ENCODE peak calls at places on chromosome 9, in four cellular contexts. One of them, this sample, is unnamed.

GRCh38 chr9:125630436-125630835 is 76.6 kb downstream of the MAPKAP1 start:
- DNase-seq in CD8-positive, alpha-beta T cell: no peak
- DNase-seq in cardiac muscle cell: peak
- DNase-seq in upper lobe of left lung: no peak
- DNase-seq in this sample: no peak

GRCh38 chr9:82549174-82549821 is 513.6 kb downstream of the RASEF start:
- DNase-seq in CD8-positive, alpha-beta T cell: no peak
- DNase-seq in upper lobe of left lung: no peak
- DNase-seq in cardiac muscle cell: no peak
- DNase-seq in this sample: no peak

GRCh38 chr9:8703904-8704303 is 904.3 kb upstream of the DMAC1 start:
- DNase-seq in upper lobe of left lung: no peak
- DNase-seq in CD8-positive, alpha-beta T cell: no peak
- DNase-seq in cardiac muscle cell: no peak
- DNase-seq in this sample: no peak

GRCh38 chr9:91253488-91253887 is 108.2 kb downstream of the AUH start:
- DNase-seq in upper lobe of left lung: no peak
- DNase-seq in CD8-positive, alpha-beta T cell: no peak
- DNase-seq in cardiac muscle cell: no peak
- DNase-seq in this sample: no peak

GRCh38 chr9:133884907-133885744 is 107.0 kb downstream of the VAV2 start:
- DNase-seq in cardiac muscle cell: no peak
- DNase-seq in CD8-positive, alpha-beta T cell: no peak
- DNase-seq in upper lobe of left lung: no peak
- DNase-seq in this sample: no peak

GRCh38 chr9:134783699-134784039 is 96.9 kb upstream of the FCN2 start:
- DNase-seq in upper lobe of left lung: no peak
- DNase-seq in cardiac muscle cell: peak
- DNase-seq in CD8-positive, alpha-beta T cell: no peak
- DNase-seq in this sample: no peak

GRCh38 chr9:132597073-132597775 is 14.8 kb downstream of the BARHL1 start:
- DNase-seq in cardiac muscle cell: peak
- DNase-seq in upper lobe of left lung: no peak
- DNase-seq in CD8-positive, alpha-beta T cell: no peak
- DNase-seq in this sample: peak

GRCh38 chr9:33023661-33024060 is 1.4 kb upstream of the DNAJA1 start:
- DNase-seq in CD8-positive, alpha-beta T cell: no peak
- DNase-seq in cardiac muscle cell: no peak
- DNase-seq in upper lobe of left lung: no peak
- DNase-seq in this sample: no peak

GRCh38 chr9:86022687-86023266 is 76.6 kb downstream of the GOLM1 start:
- DNase-seq in cardiac muscle cell: peak
- DNase-seq in upper lobe of left lung: no peak
- DNase-seq in CD8-positive, alpha-beta T cell: peak
- DNase-seq in this sample: no peak

GRCh38 chr9:20591223-20591622 is 31.1 kb downstream of the MLLT3 start:
- DNase-seq in upper lobe of left lung: no peak
- DNase-seq in cardiac muscle cell: no peak
- DNase-seq in CD8-positive, alpha-beta T cell: no peak
- DNase-seq in this sample: peak

GRCh38 chr9:42852133-42852532 is 668.7 kb downstream of the SPATA31A6 start:
- DNase-seq in cardiac muscle cell: peak
- DNase-seq in CD8-positive, alpha-beta T cell: no peak
- DNase-seq in upper lobe of left lung: peak
- DNase-seq in this sample: peak

GRCh38 chr9:34985311-34985899 is 4.1 kb upstream of the DNAJB5 start:
- DNase-seq in cardiac muscle cell: peak
- DNase-seq in upper lobe of left lung: no peak
- DNase-seq in CD8-positive, alpha-beta T cell: peak
- DNase-seq in this sample: peak

GRCh38 chr9:114721491-114722362 is 39.7 kb upstream of the TEX48 start:
- DNase-seq in cardiac muscle cell: peak
- DNase-seq in upper lobe of left lung: no peak
- DNase-seq in CD8-positive, alpha-beta T cell: no peak
- DNase-seq in this sample: no peak

GRCh38 chr9:7028591-7028990 is 270.8 kb downstream of the KDM4C start:
- DNase-seq in CD8-positive, alpha-beta T cell: no peak
- DNase-seq in upper lobe of left lung: no peak
- DNase-seq in cardiac muscle cell: no peak
- DNase-seq in this sample: peak

GRCh38 chr9:73613092-73613701 is 461.5 kb downstream of the ANXA1 start:
- DNase-seq in cardiac muscle cell: peak
- DNase-seq in upper lobe of left lung: no peak
- DNase-seq in CD8-positive, alpha-beta T cell: no peak
- DNase-seq in this sample: peak

GRCh38 chr9:86042226-86042625 is 57.1 kb downstream of the GOLM1 start:
- DNase-seq in upper lobe of left lung: no peak
- DNase-seq in cardiac muscle cell: no peak
- DNase-seq in CD8-positive, alpha-beta T cell: peak
- DNase-seq in this sample: no peak

GRCh38 chr9:136994885-136995224 is 1.5 kb downstream of the CLIC3 start:
- DNase-seq in cardiac muscle cell: no peak
- DNase-seq in CD8-positive, alpha-beta T cell: no peak
- DNase-seq in upper lobe of left lung: peak
- DNase-seq in this sample: no peak

GRCh38 chr9:35341585-35341984 is 148.3 kb upstream of the RUSC2 start:
- DNase-seq in cardiac muscle cell: peak
- DNase-seq in upper lobe of left lung: no peak
- DNase-seq in CD8-positive, alpha-beta T cell: no peak
- DNase-seq in this sample: peak

GRCh38 chr9:13354733-13355132 is 75.2 kb upstream of the MPDZ start:
- DNase-seq in CD8-positive, alpha-beta T cell: no peak
- DNase-seq in upper lobe of left lung: no peak
- DNase-seq in cardiac muscle cell: peak
- DNase-seq in this sample: peak

GRCh38 chr9:131578778-131579504 is 33.6 kb downstream of the PRRT1B start:
- DNase-seq in cardiac muscle cell: no peak
- DNase-seq in upper lobe of left lung: peak
- DNase-seq in CD8-positive, alpha-beta T cell: peak
- DNase-seq in this sample: no peak

GRCh38 chr9:111661802-111662491 is 542 bp downstream of the GNG10 start:
- DNase-seq in upper lobe of left lung: no peak
- DNase-seq in CD8-positive, alpha-beta T cell: peak
- DNase-seq in cardiac muscle cell: peak
- DNase-seq in this sample: peak

GRCh38 chr9:125608488-125609224 is 98.4 kb downstream of the MAPKAP1 start:
- DNase-seq in CD8-positive, alpha-beta T cell: no peak
- DNase-seq in cardiac muscle cell: peak
- DNase-seq in upper lobe of left lung: no peak
- DNase-seq in this sample: peak

GRCh38 chr9:133729646-133730281 is 8.4 kb downstream of the SARDH start:
- DNase-seq in cardiac muscle cell: no peak
- DNase-seq in upper lobe of left lung: peak
- DNase-seq in CD8-positive, alpha-beta T cell: peak
- DNase-seq in this sample: no peak

GRCh38 chr9:6973762-6974161 is 216.0 kb downstream of the KDM4C start:
- DNase-seq in cardiac muscle cell: peak
- DNase-seq in CD8-positive, alpha-beta T cell: no peak
- DNase-seq in upper lobe of left lung: no peak
- DNase-seq in this sample: peak

DNA sequence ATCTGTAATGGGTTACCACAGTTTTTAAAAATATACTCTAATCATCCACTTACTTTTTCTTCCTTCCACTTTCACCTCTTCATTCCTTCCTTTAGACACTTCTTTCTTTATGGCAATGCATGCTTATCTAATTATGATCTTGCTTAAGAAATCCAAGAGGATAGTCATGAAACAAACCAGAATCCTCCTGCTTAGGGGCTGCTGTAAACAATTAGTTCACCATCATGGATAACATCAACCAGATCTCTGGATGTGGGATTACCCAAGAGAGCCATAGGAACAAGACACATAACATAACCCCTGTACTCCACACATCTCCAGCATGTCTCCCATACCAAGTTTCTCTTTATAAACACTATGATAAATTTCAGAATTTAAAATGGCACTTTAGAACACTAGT is 713.4 kb upstream of the PTPRD start:
- DNase-seq in upper lobe of left lung: no peak
- DNase-seq in cardiac muscle cell: no peak
- DNase-seq in CD8-positive, alpha-beta T cell: no peak
- DNase-seq in this sample: no peak
- H3K4me3 ChIP-seq in upper lobe of left lung: no peak
- H3K4me3 ChIP-seq in cardiac muscle cell: no peak
- H3K4me3 ChIP-seq in CD8-positive, alpha-beta T cell: no peak
- H3K4me3 ChIP-seq in this sample: no peak

GRCh38 chr9:88741335-88741734 is 206.4 kb downstream of the NXNL2 start:
- DNase-seq in cardiac muscle cell: no peak
- DNase-seq in upper lobe of left lung: no peak
- DNase-seq in CD8-positive, alpha-beta T cell: no peak
- DNase-seq in this sample: no peak
- TF ChIP-seq CTCF in cardiac muscle cell: peak
- TF ChIP-seq CTCF in upper lobe of left lung: no peak
- TF ChIP-seq CTCF in CD8-positive, alpha-beta T cell: no peak
- TF ChIP-seq CTCF in this sample: peak

DNA sequence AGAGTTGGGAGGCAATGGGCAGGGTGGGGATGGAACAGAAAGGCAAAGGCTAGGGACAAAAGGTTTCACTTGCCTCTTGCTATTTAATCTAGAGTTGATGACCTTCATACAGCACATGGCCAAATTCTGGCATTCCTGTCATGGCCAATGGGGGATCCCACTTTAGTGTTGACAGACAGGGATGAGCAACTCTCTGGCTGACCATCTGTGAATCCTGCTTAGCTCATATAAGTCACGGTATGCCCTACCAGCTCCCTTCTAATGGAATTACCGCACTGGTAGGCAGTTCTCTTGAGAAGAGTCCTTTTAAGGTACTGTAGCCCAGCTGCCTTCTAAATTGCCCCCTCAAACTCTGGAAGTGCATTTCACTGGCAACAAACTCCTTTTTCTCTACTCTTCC is 76.1 kb downstream of the MAMDC2 start:
- DNase-seq in upper lobe of left lung: no peak
- DNase-seq in cardiac muscle cell: no peak
- DNase-seq in CD8-positive, alpha-beta T cell: no peak
- DNase-seq in this sample: no peak
- H3K4me3 ChIP-seq in upper lobe of left lung: no peak
- H3K4me3 ChIP-seq in cardiac muscle cell: no peak
- H3K4me3 ChIP-seq in CD8-positive, alpha-beta T cell: no peak
- H3K4me3 ChIP-seq in this sample: no peak

GRCh38 chr9:81195206-81195605 is 494.1 kb downstream of the TLE1 start:
- DNase-seq in CD8-positive, alpha-beta T cell: no peak
- DNase-seq in upper lobe of left lung: no peak
- DNase-seq in cardiac muscle cell: no peak
- DNase-seq in this sample: no peak
- TF ChIP-seq CTCF in CD8-positive, alpha-beta T cell: no peak
- TF ChIP-seq CTCF in upper lobe of left lung: no peak
- TF ChIP-seq CTCF in cardiac muscle cell: no peak
- TF ChIP-seq CTCF in this sample: no peak

GRCh38 chr9:4147476-4148214 is 152.2 kb downstream of the GLIS3 start:
- DNase-seq in cardiac muscle cell: peak
- DNase-seq in upper lobe of left lung: no peak
- DNase-seq in CD8-positive, alpha-beta T cell: no peak
- DNase-seq in this sample: peak
- H3K4me3 ChIP-seq in cardiac muscle cell: no peak
- H3K4me3 ChIP-seq in upper lobe of left lung: no peak
- H3K4me3 ChIP-seq in CD8-positive, alpha-beta T cell: no peak
- H3K4me3 ChIP-seq in this sample: no peak

DNA sequence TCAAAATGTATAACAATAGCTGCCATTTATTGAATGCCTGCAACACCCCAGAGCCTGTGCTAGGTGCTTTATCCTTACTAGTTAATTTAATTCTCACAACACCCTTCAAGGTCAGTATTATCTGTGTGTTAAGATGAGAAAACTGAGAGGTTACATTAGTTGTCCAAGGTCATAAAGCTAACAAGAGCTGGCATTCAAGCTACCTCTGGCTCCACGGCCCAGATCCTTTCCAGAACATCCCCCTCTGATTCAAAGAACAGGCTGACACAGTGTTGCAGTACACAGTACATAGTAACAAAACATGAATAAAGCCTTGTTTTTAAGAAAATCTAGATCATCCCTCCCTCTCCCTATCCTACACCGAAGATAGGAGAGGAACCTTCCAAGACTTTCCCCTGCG is 9.4 kb upstream of the FRMPD1 start:
- DNase-seq in cardiac muscle cell: no peak
- DNase-seq in upper lobe of left lung: no peak
- DNase-seq in CD8-positive, alpha-beta T cell: no peak
- DNase-seq in this sample: no peak
- TF ChIP-seq CTCF in cardiac muscle cell: no peak
- TF ChIP-seq CTCF in upper lobe of left lung: no peak
- TF ChIP-seq CTCF in CD8-positive, alpha-beta T cell: no peak
- TF ChIP-seq CTCF in this sample: no peak

DNA sequence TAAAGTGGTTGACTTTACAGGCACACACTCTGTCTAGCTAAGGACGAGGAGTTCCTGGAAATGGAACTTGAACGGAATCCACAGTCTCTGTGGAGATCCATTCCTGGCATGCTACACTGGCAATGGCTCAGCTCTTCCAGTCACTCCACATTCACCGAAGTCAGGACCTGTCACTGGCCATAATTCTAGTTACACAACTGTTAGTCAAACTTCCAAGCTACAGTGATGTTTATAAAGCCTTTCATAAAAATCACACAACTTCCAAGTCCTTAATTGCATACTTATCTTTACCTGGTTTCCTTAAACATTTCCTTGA is 15.7 kb downstream of the CDC14B start:
- DNase-seq in upper lobe of left lung: no peak
- DNase-seq in CD8-positive, alpha-beta T cell: no peak
- DNase-seq in cardiac muscle cell: no peak
- DNase-seq in this sample: no peak
- H3K4me3 ChIP-seq in upper lobe of left lung: no peak
- H3K4me3 ChIP-seq in CD8-positive, alpha-beta T cell: no peak
- H3K4me3 ChIP-seq in cardiac muscle cell: no peak
- H3K4me3 ChIP-seq in this sample: no peak

GRCh38 chr9:78214492-78214891 is 21.4 kb upstream of the CEP78 start:
- DNase-seq in cardiac muscle cell: no peak
- DNase-seq in upper lobe of left lung: no peak
- DNase-seq in CD8-positive, alpha-beta T cell: no peak
- DNase-seq in this sample: no peak

GRCh38 chr9:78210841-78211301 is 25.0 kb upstream of the CEP78 start:
- DNase-seq in cardiac muscle cell: no peak
- DNase-seq in upper lobe of left lung: no peak
- DNase-seq in CD8-positive, alpha-beta T cell: peak
- DNase-seq in this sample: no peak

GRCh38 chr9:78215706-78216105 is 20.2 kb upstream of the CEP78 start:
- DNase-seq in cardiac muscle cell: no peak
- DNase-seq in upper lobe of left lung: no peak
- DNase-seq in CD8-positive, alpha-beta T cell: no peak
- DNase-seq in this sample: no peak

GRCh38 chr9:78212868-78213267 is 23.0 kb upstream of the CEP78 start:
- DNase-seq in upper lobe of left lung: no peak
- DNase-seq in cardiac muscle cell: peak
- DNase-seq in CD8-positive, alpha-beta T cell: no peak
- DNase-seq in this sample: no peak

DNA sequence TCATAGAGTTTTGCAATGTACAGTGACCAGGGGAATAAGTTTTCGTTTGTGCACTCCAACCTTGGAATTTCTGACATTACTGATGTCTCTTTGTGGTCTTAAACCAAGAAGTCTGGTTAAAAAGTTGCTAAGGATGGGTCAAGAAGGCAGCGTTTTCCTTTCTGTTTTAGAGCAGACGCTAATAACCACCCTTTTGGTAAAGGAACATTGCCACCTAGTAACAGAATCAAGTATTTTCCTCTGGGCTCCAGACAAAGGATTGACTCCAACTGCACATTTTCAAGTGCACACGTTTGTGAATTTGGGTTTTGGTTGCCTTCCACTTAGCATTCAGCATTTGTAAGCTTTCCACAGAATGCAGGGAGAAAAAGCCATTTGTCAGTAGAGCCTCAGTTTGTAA is 22.2 kb upstream of the CEP78 start:
- DNase-seq in upper lobe of left lung: no peak
- DNase-seq in CD8-positive, alpha-beta T cell: no peak
- DNase-seq in cardiac muscle cell: peak
- DNase-seq in this sample: peak
- TF ChIP-seq CTCF in upper lobe of left lung: peak
- TF ChIP-seq CTCF in CD8-positive, alpha-beta T cell: peak
- TF ChIP-seq CTCF in cardiac muscle cell: peak
- TF ChIP-seq CTCF in this sample: peak

GRCh38 chr9:88773627-88774244 is 217.5 kb upstream of the S1PR3 start:
- DNase-seq in upper lobe of left lung: no peak
- DNase-seq in CD8-positive, alpha-beta T cell: no peak
- DNase-seq in cardiac muscle cell: peak
- DNase-seq in this sample: peak
- H3K4me3 ChIP-seq in upper lobe of left lung: no peak
- H3K4me3 ChIP-seq in CD8-positive, alpha-beta T cell: no peak
- H3K4me3 ChIP-seq in cardiac muscle cell: no peak
- H3K4me3 ChIP-seq in this sample: no peak

This sample was measured in astrocyte of the spinal cord.